ENCODE peak calls at places on chromosomes 11 and 22, in four cellular contexts. Y is K562, B is GM12878, R is HepG2. Z is an unnamed sample.

GRCh38 chr11:130488187-130489026 is 40.0 kb downstream of the ADAMTS15 start:
- DNase-seq in B (no peak), Y (no peak), R (no peak), Z (peak; percentile 4)

GRCh38 chr11:118373871-118374270 is 14.5 kb downstream of the UBE4A start:
- DNase-seq in B (no peak), R (no peak), Y (no peak), Z (no peak)

GRCh38 chr22:40739723-40740122 is 60.4 kb downstream of the MCHR1 start:
- DNase-seq in B (no peak), R (no peak), Y (no peak), Z (no peak)

GRCh38 chr11:57885298-57886035 is 123.9 kb downstream of the CTNND1 start:
- DNase-seq in B (no peak), Y (no peak), R (peak; percentile 20), Z (no peak)

GRCh38 chr22:35861451-35861850 is 143.8 kb downstream of the APOL5 start:
- DNase-seq in Y (no peak), B (no peak), R (no peak), Z (no peak)

GRCh38 chr11:47204633-47204989 is 10.2 kb upstream of the DDB2 start:
- DNase-seq in B (no peak), Y (no peak), R (no peak), Z (peak; percentile 4)

GRCh38 chr11:69001301-69002081 is 11.6 kb downstream of the MRGPRF start:
- DNase-seq in B (no peak), Y (no peak), R (no peak), Z (no peak)

GRCh38 chr11:79199729-79200354 is 241.0 kb downstream of the TENM4 start:
- DNase-seq in R (no peak), B (no peak), Y (no peak), Z (no peak)

GRCh38 chr22:22995166-22995565 is 75.2 kb upstream of the GNAZ start:
- DNase-seq in B (no peak), Y (peak; percentile 67), R (no peak), Z (no peak)

GRCh38 chr11:77081976-77082836 is 15.4 kb downstream of the CAPN5 start:
- DNase-seq in B (no peak), R (no peak), Y (no peak), Z (no peak)

GRCh38 chr22:25006354-25006753 is 53.8 kb downstream of the KIAA1671 start:
- DNase-seq in B (no peak), R (no peak), Y (no peak), Z (no peak)

GRCh38 chr22:46390652-46391301 is 55.3 kb downstream of the TRMU start:
- DNase-seq in R (peak; percentile 64), Y (peak; percentile 39), B (no peak), Z (peak; percentile 63)

GRCh38 chr22:46387748-46388147 is 52.2 kb downstream of the TRMU start:
- DNase-seq in Y (no peak), B (no peak), R (no peak), Z (no peak)

GRCh38 chr22:35043932-35044319 is 22.0 kb upstream of the ISX start:
- DNase-seq in B (no peak), Y (no peak), R (no peak), Z (no peak)

GRCh38 chr11:105149477-105149876 is 9.9 kb upstream of the CARD18 start:
- DNase-seq in R (no peak), B (no peak), Y (no peak), Z (no peak)

GRCh38 chr11:134098566-134099184 is 29.8 kb downstream of the JAM3 start:
- DNase-seq in B (no peak), Y (no peak), R (peak; percentile 18), Z (no peak)

GRCh38 chr22:41401781-41402648 is 20.3 kb downstream of the TEF start:
- DNase-seq in R (peak; percentile 70), B (no peak), Y (no peak), Z (no peak)

GRCh38 chr22:31646186-31647019 is 15.6 kb downstream of the PISD start:
- DNase-seq in Y (no peak), B (no peak), R (peak; percentile 87), Z (peak; percentile 17)

GRCh38 chr11:124602751-124603150 is 8.5 kb upstream of the PANX3 start:
- DNase-seq in Y (no peak), R (no peak), B (no peak), Z (no peak)

GRCh38 chr11:33533668-33534067 is 167.0 kb downstream of the C11orf91 start:
- DNase-seq in Y (no peak), R (peak; percentile 25), B (no peak), Z (no peak)

GRCh38 chr22:30441088-30441487 is 15.5 kb downstream of the MTFP1 start:
- DNase-seq in R (no peak), B (no peak), Y (no peak), Z (no peak)

GRCh38 chr11:15884792-15885540 is 471.4 kb downstream of the SOX6 start:
- DNase-seq in Y (peak; percentile 72), B (no peak), R (no peak), Z (no peak)

GRCh38 chr11:80096736-80097135 is 655.9 kb upstream of the TENM4 start:
- DNase-seq in Y (no peak), R (no peak), B (no peak), Z (no peak)

GRCh38 chr11:23455291-23455864 is 595.1 kb upstream of the CCDC179 start:
- DNase-seq in Y (no peak), R (no peak), B (no peak), Z (no peak)

GRCh38 chr11:44741976-44742375 is 15.2 kb downstream of the TSPAN18 start:
- DNase-seq in B (no peak), Y (no peak), R (no peak), Z (no peak)

GRCh38 chr11:122046438-122046837 is 69.6 kb downstream of the BLID start:
- DNase-seq in B (no peak), R (no peak), Y (no peak), Z (no peak)

GRCh38 chr11:57311109-57311936 is 13.4 kb downstream of the TNKS1BP1 start:
- DNase-seq in R (peak; percentile 84), Y (peak; percentile 95), B (peak; percentile 16), Z (peak; percentile 31)

GRCh38 chr11:121890377-121890776 is 225.6 kb downstream of the BLID start:
- DNase-seq in R (no peak), Y (no peak), B (no peak), Z (no peak)

GRCh38 chr11:44316388-44317240 is 6.7 kb upstream of the ALX4 start:
- DNase-seq in B (no peak), Y (no peak), R (no peak), Z (no peak)

GRCh38 chr11:127042445-127042844 is 41.9 kb upstream of the KIRREL3 start:
- DNase-seq in R (no peak), Y (no peak), B (no peak), Z (no peak)

GRCh38 chr22:50542416-50542927 is 3.2 kb upstream of the KLHDC7B start:
- DNase-seq in B (peak; percentile 93), Y (no peak), R (no peak), Z (no peak)

GRCh38 chr11:34395916-34396555 is 38.2 kb upstream of the ABTB2 start:
- DNase-seq in Y (no peak), R (no peak), B (no peak), Z (no peak)

GRCh38 chr22:39414377-39414776 is 14.8 kb downstream of the TAB1 start:
- DNase-seq in B (no peak), Y (no peak), R (no peak), Z (no peak)

GRCh38 chr11:120985718-120986569 is 38.0 kb upstream of the TBCEL start:
- DNase-seq in B (no peak), R (peak; percentile 15), Y (peak; percentile 33), Z (peak; percentile 81)

GRCh38 chr11:10293423-10294288 is at the start of gene SBF2:
- DNase-seq in Y (peak; percentile 88), R (peak; percentile 69), B (no peak), Z (peak; percentile 85)

GRCh38 chr22:50739894-50740293 is 1.9 kb downstream of the ACR start:
- DNase-seq in Y (no peak), B (no peak), R (no peak), Z (no peak)

GRCh38 chr11:134482865-134483264 is 70.8 kb upstream of the B3GAT1 start:
- DNase-seq in R (no peak), Y (no peak), B (no peak), Z (no peak)

GRCh38 chr11:2267871-2268825 is 2.2 kb downstream of the ASCL2 start:
- DNase-seq in Y (no peak), B (no peak), R (no peak), Z (peak; percentile 6)
- TF ChIP-seq TARDBP in Y (no peak), B (no peak), R (no peak), Z (no peak)

DNA sequence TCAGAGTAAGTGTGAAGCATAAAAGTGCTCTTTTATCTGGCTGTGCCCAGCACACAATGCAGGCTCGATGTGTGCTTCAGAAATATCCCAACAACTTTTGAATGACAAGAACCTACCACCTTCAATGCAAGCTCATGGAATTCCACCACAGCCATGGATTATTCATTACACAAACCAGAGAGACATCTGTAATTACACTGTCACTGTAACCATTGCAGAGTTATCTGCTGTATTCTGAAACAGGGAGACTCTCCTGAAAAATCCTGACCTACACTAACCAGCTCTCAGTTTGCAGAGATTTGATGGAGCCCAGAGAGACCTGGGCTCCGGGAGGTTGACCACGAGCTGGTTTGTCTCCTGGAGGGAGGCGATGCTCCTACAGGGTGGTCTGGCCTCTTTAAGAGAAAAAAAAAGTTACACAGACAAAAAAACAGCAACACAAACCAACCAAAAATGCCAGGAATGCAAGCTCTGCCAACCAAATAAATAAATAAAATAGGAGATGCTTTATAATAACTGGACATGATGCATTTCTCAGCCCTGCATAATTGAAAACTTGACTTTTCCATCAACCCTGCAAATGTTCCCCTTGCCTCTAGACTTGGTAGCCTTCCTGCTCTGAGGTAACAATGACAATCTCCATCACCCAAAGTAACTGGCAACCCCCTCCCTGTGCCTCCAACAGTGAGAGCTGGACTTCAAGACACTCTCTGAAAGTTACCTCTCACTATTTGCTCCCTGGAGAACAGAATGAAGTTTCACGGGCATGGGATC is 69.7 kb downstream of the ETS1 start:
- DNase-seq in B (no peak), R (no peak), Y (no peak), Z (no peak)
- TF ChIP-seq FOXM1 in B (no peak), R (no peak), Y (no peak), Z (no peak)

GRCh38 chr11:119664701-119665420 is 64.1 kb downstream of the NECTIN1 start:
- DNase-seq in Y (no peak), B (no peak), R (no peak), Z (no peak)
- TF ChIP-seq FOXK2 in Y (no peak), B (no peak), R (no peak), Z (no peak)

GRCh38 chr11:65545853-65546216 is 12.3 kb downstream of the LTBP3 start:
- DNase-seq in R (no peak), B (no peak), Y (no peak), Z (no peak)

GRCh38 chr11:65551572-65552398 is 6.4 kb downstream of the LTBP3 start:
- DNase-seq in Y (peak; percentile 46), R (peak; percentile 70), B (no peak), Z (no peak)

GRCh38 chr11:65546217-65546958 is 11.8 kb downstream of the LTBP3 start:
- DNase-seq in R (peak; percentile 75), B (no peak), Y (peak; percentile 97), Z (peak; percentile 94)

GRCh38 chr11:65547446-65548125 is 10.6 kb downstream of the LTBP3 start:
- DNase-seq in Y (no peak), R (no peak), B (no peak), Z (no peak)

DNA sequence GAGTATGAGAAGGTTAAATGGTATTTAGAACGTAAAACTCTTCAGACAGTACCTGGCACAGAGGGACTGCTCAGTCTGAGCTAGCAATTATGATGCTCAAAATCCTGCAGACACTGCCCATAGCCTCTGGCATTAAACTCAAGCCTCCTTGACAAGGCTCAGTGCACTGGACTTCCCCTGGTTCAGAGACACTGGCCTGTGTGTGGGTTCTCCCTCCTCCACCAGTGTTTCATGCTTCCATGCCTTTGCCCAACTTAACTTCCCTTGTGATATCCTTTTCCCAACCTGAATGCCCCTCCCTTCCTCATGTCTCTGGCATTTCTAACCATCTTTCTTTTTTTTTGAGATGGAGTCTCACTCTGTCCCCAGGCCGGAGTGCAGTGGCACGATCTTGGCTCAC is 9.1 kb downstream of the LTBP3 start:
- DNase-seq in Y (no peak), B (no peak), R (no peak), Z (no peak)
- TF ChIP-seq TARDBP in Y (no peak), B (no peak), R (no peak), Z (no peak)

Z was measured in HEK293T.